ENCODE peak calls at places on chromosomes 13 and 19, in four cellular contexts. V is IMR-90, S is K562, C is GM12878. U is an unnamed sample.

GRCh38 chr13:111382411-111382810 is 62.0 kb downstream of the TEX29 start:
- DNase-seq in V (no peak), S (no peak), C (no peak), U (no peak)

GRCh38 chr13:21703846-21704245 is 33.0 kb downstream of the FGF9 start:
- DNase-seq in S (no peak), C (no peak), V (no peak), U (no peak)

GRCh38 chr19:11274533-11275086 is 12.3 kb upstream of the DOCK6 start:
- DNase-seq in V (no peak), C (no peak), S (no peak), U (no peak)

GRCh38 chr13:72004236-72004635 is 137.2 kb upstream of the DACH1 start:
- DNase-seq in V (no peak), C (no peak), S (no peak), U (no peak)

GRCh38 chr13:75581874-75582640 is 32.5 kb downstream of the UCHL3 start:
- DNase-seq in C (no peak), S (no peak), V (peak; percentile 18), U (no peak)

GRCh38 chr19:39971380-39971841 is 446 bp downstream of the PSMC4 start:
- DNase-seq in S (peak; percentile 66), V (no peak), C (no peak), U (peak; percentile 8)

GRCh38 chr13:107867701-107868661 is 347.4 kb downstream of the LIG4 start:
- DNase-seq in V (peak; percentile 57), C (no peak), S (peak; percentile 78), U (peak; percentile 64)

GRCh38 chr19:17555929-17556813 is 722 bp downstream of the COLGALT1 start:
- DNase-seq in C (no peak), S (peak; percentile 63), V (peak; percentile 44), U (peak; percentile 55)

GRCh38 chr19:1823020-1823419 is 10.9 kb upstream of the ATP8B3 start:
- DNase-seq in V (no peak), S (no peak), C (no peak), U (no peak)

GRCh38 chr19:30350995-30351394 is 21.2 kb upstream of the ZNF536 start:
- DNase-seq in V (no peak), S (no peak), C (no peak), U (no peak)

GRCh38 chr19:55382522-55383054 is 1.5 kb downstream of the TMEM238 start:
- DNase-seq in C (no peak), S (no peak), V (no peak), U (no peak)

GRCh38 chr13:66992183-66992582 is 238.0 kb downstream of the PCDH9 start:
- DNase-seq in V (peak; percentile 73), S (no peak), C (no peak), U (peak; percentile 89)

GRCh38 chr13:44713793-44714469 is 137.8 kb upstream of the TSC22D1 start:
- DNase-seq in C (no peak), V (peak; percentile 94), S (no peak), U (peak; percentile 81)

GRCh38 chr19:34193876-34194275 is 21.6 kb downstream of the LSM14A start:
- DNase-seq in V (no peak), C (no peak), S (no peak), U (no peak)

GRCh38 chr13:110506396-110506795 is 55.1 kb downstream of the RAB20 start:
- DNase-seq in C (no peak), S (peak; percentile 55), V (no peak), U (no peak)

GRCh38 chr13:100461309-100462035 is 127.1 kb downstream of the GGACT start:
- DNase-seq in C (no peak), S (no peak), V (peak; percentile 33), U (peak; percentile 69)

GRCh38 chr13:38405216-38405615 is 55.6 kb downstream of the UFM1 start:
- DNase-seq in V (no peak), S (no peak), C (no peak), U (no peak)

GRCh38 chr19:45443462-45444317 is 20.0 kb upstream of the ERCC1 start:
- DNase-seq in V (peak; percentile 82), S (peak; percentile 95), C (no peak), U (peak; percentile 93)

GRCh38 chr19:15251749-15252397 is 19.6 kb upstream of the EPHX3 start:
- DNase-seq in V (peak; percentile 96), S (peak; percentile 68), C (no peak), U (peak; percentile 73)

GRCh38 chr13:109764474-109765292 is 21.7 kb downstream of the IRS2 start:
- DNase-seq in S (no peak), C (no peak), V (peak; percentile 21), U (no peak)

GRCh38 chr13:102881819-102882686 is 36.2 kb downstream of the ERCC5 start:
- DNase-seq in V (no peak), S (no peak), C (no peak), U (no peak)

GRCh38 chr19:10442698-10443097 is 22.4 kb downstream of the PDE4A start:
- DNase-seq in C (no peak), V (no peak), S (no peak), U (no peak)

GRCh38 chr13:27425151-27425917 is 915 bp downstream of the GTF3A start:
- DNase-seq in S (no peak), V (no peak), C (no peak), U (no peak)

GRCh38 chr13:95264225-95264624 is 37.0 kb downstream of the ABCC4 start:
- DNase-seq in C (no peak), V (no peak), S (no peak), U (no peak)

GRCh38 chr13:48489003-48489402 is 43.9 kb downstream of the RCBTB2 start:
- DNase-seq in V (no peak), C (no peak), S (no peak), U (no peak)

GRCh38 chr13:48214519-48215121 is 18.4 kb upstream of the ITM2B start:
- DNase-seq in C (no peak), S (no peak), V (no peak), U (no peak)

GRCh38 chr13:111484959-111485358 is 164.5 kb downstream of the TEX29 start:
- DNase-seq in C (no peak), V (no peak), S (no peak), U (no peak)

GRCh38 chr19:35557539-35558399 is 5.7 kb downstream of the ATP4A start:
- DNase-seq in V (peak; percentile 33), C (no peak), S (peak; percentile 94), U (peak; percentile 71)

GRCh38 chr19:5298502-5298901 is 42.1 kb downstream of the PTPRS start:
- DNase-seq in S (no peak), C (no peak), V (no peak), U (no peak)

GRCh38 chr19:7545904-7546303 is 10.4 kb downstream of the PNPLA6 start:
- DNase-seq in S (no peak), C (no peak), V (no peak), U (no peak)

GRCh38 chr13:41453620-41454019 is 3.7 kb upstream of the RGCC start:
- DNase-seq in V (no peak), S (no peak), C (no peak), U (no peak)

GRCh38 chr19:22427587-22428298 is 5.6 kb upstream of the ZNF98 start:
- DNase-seq in C (no peak), S (no peak), V (no peak), U (no peak)

GRCh38 chr19:33428627-33429013 is 55.1 kb downstream of the CEBPG start:
- DNase-seq in C (no peak), S (no peak), V (no peak), U (no peak)

DNA sequence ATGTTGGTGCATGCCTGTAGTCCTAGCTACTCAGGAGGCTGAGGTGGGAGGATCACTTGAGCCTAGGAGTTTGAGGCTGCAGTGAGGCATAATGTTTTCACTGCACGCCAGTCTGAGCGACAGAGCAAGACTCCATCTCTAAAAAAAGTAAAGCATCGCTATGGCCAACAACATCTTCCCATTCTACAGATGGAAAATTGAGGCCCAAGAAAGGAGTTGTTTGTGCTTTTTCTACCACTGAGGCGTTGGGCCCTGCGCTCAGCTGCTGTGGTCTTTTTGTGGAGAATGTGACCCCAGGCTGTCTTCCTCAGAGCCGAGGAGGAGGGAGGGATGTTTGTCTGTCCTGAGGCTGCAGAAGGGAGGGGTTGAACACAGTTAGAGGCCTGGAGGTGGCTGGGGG is 485 bp upstream of the C5AR2 start:
- DNase-seq in V (no peak), S (no peak), C (no peak), U (no peak)
- TF ChIP-seq FOS in V (no peak), S (no peak), C (no peak), U (no peak)

GRCh38 chr13:99214691-99215090 is 14.0 kb downstream of the UBAC2 start:
- DNase-seq in V (no peak), C (no peak), S (no peak), U (peak; percentile 26)

GRCh38 chr13:99217461-99218101 is 16.9 kb downstream of the UBAC2 start:
- DNase-seq in C (no peak), S (no peak), V (no peak), U (no peak)

GRCh38 chr13:99215466-99215865 is 14.8 kb downstream of the UBAC2 start:
- DNase-seq in C (no peak), V (no peak), S (no peak), U (peak; percentile 27)

GRCh38 chr13:99211421-99212035 is 10.9 kb downstream of the UBAC2 start:
- DNase-seq in C (no peak), V (no peak), S (no peak), U (no peak)

GRCh38 chr13:99214232-99214631 is 13.6 kb downstream of the UBAC2 start:
- DNase-seq in S (no peak), C (peak; percentile 67), V (no peak), U (no peak)
- H3K4me1 ChIP-seq in S (peaks cover 9% of the 10 kb centered on the region), C (peaks cover 14% of the 10 kb centered on the region), V (peaks cover 6% of the 10 kb centered on the region), U (peaks cover 4% of the 10 kb centered on the region)

GRCh38 chr13:36173923-36174322 is 40.4 kb downstream of the SOHLH2 start:
- DNase-seq in V (no peak), C (no peak), S (no peak), U (no peak)
- TF ChIP-seq FOS in V (no peak), C (no peak), S (no peak), U (no peak)

DNA sequence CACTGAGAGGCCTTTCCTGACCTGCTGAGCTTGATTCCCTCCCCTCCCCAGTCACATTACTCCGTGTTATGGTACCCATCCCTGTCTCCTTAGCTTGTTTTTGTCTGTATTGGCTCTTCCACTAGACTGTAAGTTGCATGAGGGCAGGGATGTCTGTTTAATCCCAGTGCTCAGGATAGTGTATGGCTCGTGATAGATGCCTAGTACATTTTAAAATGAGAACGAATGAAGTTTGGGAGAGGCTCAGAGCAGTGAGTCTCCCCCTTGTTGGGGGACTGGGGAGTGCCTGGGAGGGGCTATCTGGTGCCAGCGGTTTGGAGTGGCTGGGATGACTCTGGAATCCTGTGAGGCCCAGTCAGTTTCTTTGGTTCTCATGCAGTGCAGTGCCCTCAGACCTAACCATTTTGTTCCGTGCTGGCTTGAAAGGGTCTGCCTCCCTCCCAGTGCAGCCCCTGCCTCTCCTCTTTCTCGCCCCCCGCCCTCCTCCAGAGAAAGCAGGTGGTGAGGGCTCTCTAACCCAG is 35.5 kb downstream of the ACTN4 start:
- DNase-seq in V (no peak), C (no peak), S (no peak), U (no peak)
- H3K4me1 ChIP-seq in V (peaks cover 54% of the 10 kb centered on the region), C (peaks cover 57% of the 10 kb centered on the region), S (peaks cover 73% of the 10 kb centered on the region), U (peaks cover 66% of the 10 kb centered on the region)

DNA sequence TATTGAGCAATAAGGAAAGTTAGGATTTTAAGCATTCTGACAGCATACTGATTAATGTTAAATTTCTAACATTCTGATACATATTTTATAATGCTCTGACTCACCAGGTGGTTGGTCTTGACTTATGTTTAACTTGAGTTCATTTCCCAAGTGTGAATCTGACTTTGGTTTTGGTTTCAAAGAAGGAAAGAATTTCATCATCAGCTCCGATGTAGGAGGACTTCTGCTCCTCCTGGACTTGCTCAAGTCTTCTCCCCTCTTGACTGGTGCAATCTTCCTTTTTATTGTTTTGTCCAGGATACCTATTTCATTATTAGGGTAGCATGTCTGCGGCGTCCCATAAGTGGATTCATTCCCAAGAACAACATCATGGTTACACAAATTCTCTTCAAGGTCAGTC is 141.3 kb downstream of the RNF17 start:
- DNase-seq in V (peak; percentile 36), C (no peak), S (no peak), U (no peak)
- TF ChIP-seq FOS in V (no peak), C (no peak), S (no peak), U (no peak)

U was measured in endothelial cell of umbilical vein.